ENCODE peak calls at places on chromosomes 13 and 19, in four cellular contexts. D is NCI-H345, T is heart right ventricle, A is pons. W is an unnamed sample.

GRCh38 chr13:109813663-109814062 is 27.3 kb upstream of the IRS2 start:
- DNase-seq in A (no peak), T (no peak), D (no peak), W (no peak)

GRCh38 chr13:51814071-51814470 is 10.1 kb upstream of the DHRS12 start:
- DNase-seq in D (no peak), T (no peak), A (no peak), W (no peak)

GRCh38 chr19:49574206-49574755 is 6.1 kb downstream of the NOSIP start:
- DNase-seq in D (no peak), A (no peak), T (no peak), W (no peak)

GRCh38 chr13:112693831-112694497 is 4.1 kb downstream of the ATP11A start:
- DNase-seq in A (peak; percentile 45), D (peak; percentile 16), T (no peak), W (no peak)

GRCh38 chr19:56111601-56112312 is 9.3 kb downstream of the ZNF787 start:
- DNase-seq in A (no peak), D (no peak), T (peak; percentile 44), W (no peak)

GRCh38 chr19:18220632-18221275 is 5.5 kb downstream of the PDE4C start:
- DNase-seq in D (peak; percentile 26), A (no peak), T (no peak), W (no peak)

GRCh38 chr19:17555929-17556813 is 722 bp downstream of the COLGALT1 start:
- DNase-seq in T (peak; percentile 75), D (peak; percentile 25), A (peak; percentile 43), W (peak; percentile 36)

GRCh38 chr19:38134538-38135149 is 89.4 kb downstream of the DPF1 start:
- DNase-seq in A (no peak), D (peak; percentile 12), T (no peak), W (no peak)

GRCh38 chr13:28754698-28755545 is 36.2 kb upstream of the SLC46A3 start:
- DNase-seq in D (no peak), T (peak; percentile 45), A (peak; percentile 55), W (no peak)

W was measured in midbrain.